ENCODE peak calls at places on chromosome 11, in nine cellular contexts. Y is activated CD8-positive, alpha-beta memory T cell treated with anti-CD3 and anti-CD28 coated beads, Interleukin-2, amount 10 ng/mL, durations not matched to agents 7 days and 5 days; A is hippocampal formation; B is amniotic stem cell; G is MG63; Q is activated T-cell treated with anti-CD3 and anti-CD28 coated beads, Interleukin-2, amount 50 U/mL, for 72 hours; W is pancreas; U is NCI-H460; D is stimulated activated CD8-positive, alpha-beta memory T cell treated with anti-CD3 and anti-CD28 coated beads, Interleukin-4, amount 100 ng/mL, for 1 hour. S is an unnamed sample.

GRCh38 chr11:62438641-62439040 is 19.8 kb downstream of the SCGB1A1 start:
- DNase-seq in D (no peak), Y (no peak), B (no peak), U (no peak), A (no peak), Q (no peak), G (no peak), W (no peak), S (no peak)

GRCh38 chr11:128692750-128693578 is 908 bp upstream of the FLI1 start:
- DNase-seq in B (no peak), U (no peak), A (no peak), D (no peak), Q (peak; percentile 50), Y (peak; percentile 58), G (peak; percentile 41), W (no peak), S (no peak)

GRCh38 chr11:65087216-65087615 is 3.2 kb downstream of the ZFPL1 start:
- DNase-seq in Q (no peak), G (no peak), W (no peak), A (no peak), D (no peak), Y (no peak), U (no peak), B (no peak), S (no peak)

GRCh38 chr11:72939031-72939430 is 124.8 kb downstream of the ATG16L2 start:
- DNase-seq in A (no peak), G (no peak), Y (no peak), W (no peak), Q (no peak), U (no peak), B (no peak), D (no peak), S (no peak)

GRCh38 chr11:87722756-87723599 is 452.3 kb downstream of the RAB38 start:
- DNase-seq in D (no peak), Y (no peak), U (peak; percentile 26), B (no peak), W (no peak), G (peak; percentile 33), A (no peak), Q (peak; percentile 0), S (no peak)

GRCh38 chr11:36027731-36028130 is 83.9 kb downstream of the LDLRAD3 start:
- DNase-seq in W (no peak), Y (no peak), B (no peak), A (no peak), U (no peak), G (no peak), D (no peak), Q (no peak), S (no peak)

GRCh38 chr11:61999141-61999975 is 31.9 kb upstream of the FTH1 start:
- DNase-seq in Q (no peak), A (no peak), Y (no peak), G (no peak), W (no peak), U (no peak), B (no peak), D (no peak), S (no peak)

GRCh38 chr11:64096835-64097234 is 61.1 kb downstream of the FLRT1 start:
- DNase-seq in B (no peak), D (no peak), W (no peak), A (no peak), Y (no peak), G (no peak), U (no peak), Q (no peak), S (no peak)

GRCh38 chr11:128251140-128251539 is 336.2 kb downstream of the ETS1 start:
- DNase-seq in A (no peak), B (peak; percentile 3), D (no peak), Q (no peak), W (no peak), Y (no peak), U (no peak), G (no peak), S (no peak)

GRCh38 chr11:93652161-93652597 is 9.3 kb upstream of the CEP295 start:
- DNase-seq in Q (peak; percentile 2), W (no peak), Y (no peak), B (no peak), U (no peak), G (no peak), D (no peak), A (peak; percentile 21), S (no peak)